ENCODE peak calls at places on chromosome 18, in ten cellular contexts. One of them, this sample, is unnamed.

GRCh38 chr18:75962177-75962576 is 532.9 kb downstream of the ZNF516 start:
- DNase-seq in astrocyte of the spinal cord: no peak
- DNase-seq in tibial artery: no peak
- DNase-seq in bronchial epithelial cell: no peak
- DNase-seq in BE2C: no peak
- DNase-seq in body of pancreas: no peak
- DNase-seq in dorsolateral prefrontal cortex: no peak
- DNase-seq in neural progenitor cell: no peak
- DNase-seq in breast epithelium: no peak
- DNase-seq in fibroblast of pulmonary artery: no peak
- DNase-seq in this sample: no peak

GRCh38 chr18:43341014-43341413 is 63.7 kb upstream of the SYT4 start:
- DNase-seq in astrocyte of the spinal cord: no peak
- DNase-seq in tibial artery: no peak
- DNase-seq in bronchial epithelial cell: no peak
- DNase-seq in BE2C: no peak
- DNase-seq in body of pancreas: no peak
- DNase-seq in dorsolateral prefrontal cortex: no peak
- DNase-seq in neural progenitor cell: no peak
- DNase-seq in breast epithelium: no peak
- DNase-seq in fibroblast of pulmonary artery: no peak
- DNase-seq in this sample: no peak

GRCh38 chr18:419542-420175 is 80.8 kb downstream of the COLEC12 start:
- DNase-seq in astrocyte of the spinal cord: no peak
- DNase-seq in tibial artery: no peak
- DNase-seq in bronchial epithelial cell: no peak
- DNase-seq in BE2C: no peak
- DNase-seq in body of pancreas: no peak
- DNase-seq in dorsolateral prefrontal cortex: no peak
- DNase-seq in neural progenitor cell: no peak
- DNase-seq in breast epithelium: no peak
- DNase-seq in fibroblast of pulmonary artery: no peak
- DNase-seq in this sample: no peak

GRCh38 chr18:77470836-77471413 is 221.3 kb downstream of the GALR1 start:
- DNase-seq in astrocyte of the spinal cord: peak; percentile 5
- DNase-seq in tibial artery: no peak
- DNase-seq in bronchial epithelial cell: no peak
- DNase-seq in BE2C: no peak
- DNase-seq in body of pancreas: no peak
- DNase-seq in dorsolateral prefrontal cortex: no peak
- DNase-seq in neural progenitor cell: peak; percentile 12
- DNase-seq in breast epithelium: no peak
- DNase-seq in fibroblast of pulmonary artery: peak; percentile 4
- DNase-seq in this sample: no peak

GRCh38 chr18:58009166-58009565 is 34.9 kb upstream of the NEDD4L start:
- DNase-seq in astrocyte of the spinal cord: no peak
- DNase-seq in tibial artery: no peak
- DNase-seq in bronchial epithelial cell: no peak
- DNase-seq in BE2C: no peak
- DNase-seq in body of pancreas: no peak
- DNase-seq in dorsolateral prefrontal cortex: no peak
- DNase-seq in neural progenitor cell: no peak
- DNase-seq in breast epithelium: no peak
- DNase-seq in fibroblast of pulmonary artery: peak; percentile 39
- DNase-seq in this sample: no peak

GRCh38 chr18:3468833-3469232 is 18.9 kb downstream of the TGIF1 start:
- DNase-seq in astrocyte of the spinal cord: no peak
- DNase-seq in tibial artery: no peak
- DNase-seq in bronchial epithelial cell: no peak
- DNase-seq in BE2C: no peak
- DNase-seq in body of pancreas: no peak
- DNase-seq in dorsolateral prefrontal cortex: no peak
- DNase-seq in neural progenitor cell: no peak
- DNase-seq in breast epithelium: no peak
- DNase-seq in fibroblast of pulmonary artery: peak; percentile 68
- DNase-seq in this sample: no peak

GRCh38 chr18:61991201-61991600 is 98.4 kb upstream of the RNF152 start:
- DNase-seq in astrocyte of the spinal cord: peak; percentile 61
- DNase-seq in tibial artery: no peak
- DNase-seq in bronchial epithelial cell: peak; percentile 40
- DNase-seq in BE2C: no peak
- DNase-seq in body of pancreas: no peak
- DNase-seq in dorsolateral prefrontal cortex: no peak
- DNase-seq in neural progenitor cell: no peak
- DNase-seq in breast epithelium: no peak
- DNase-seq in fibroblast of pulmonary artery: peak; percentile 67
- DNase-seq in this sample: no peak

GRCh38 chr18:8610442-8610801 is 1.2 kb downstream of the RAB12 start:
- DNase-seq in astrocyte of the spinal cord: no peak
- DNase-seq in tibial artery: no peak
- DNase-seq in bronchial epithelial cell: peak; percentile 23
- DNase-seq in BE2C: no peak
- DNase-seq in body of pancreas: peak; percentile 19
- DNase-seq in dorsolateral prefrontal cortex: no peak
- DNase-seq in neural progenitor cell: peak; percentile 16
- DNase-seq in breast epithelium: no peak
- DNase-seq in fibroblast of pulmonary artery: no peak
- DNase-seq in this sample: peak; percentile 52

GRCh38 chr18:37532917-37533316 is 32.7 kb downstream of the CELF4 start:
- DNase-seq in astrocyte of the spinal cord: no peak
- DNase-seq in tibial artery: no peak
- DNase-seq in bronchial epithelial cell: no peak
- DNase-seq in BE2C: no peak
- DNase-seq in body of pancreas: no peak
- DNase-seq in dorsolateral prefrontal cortex: peak; percentile 78
- DNase-seq in neural progenitor cell: no peak
- DNase-seq in breast epithelium: no peak
- DNase-seq in fibroblast of pulmonary artery: no peak
- DNase-seq in this sample: no peak

GRCh38 chr18:37536646-37537045 is 29.0 kb downstream of the CELF4 start:
- DNase-seq in astrocyte of the spinal cord: no peak
- DNase-seq in tibial artery: no peak
- DNase-seq in bronchial epithelial cell: no peak
- DNase-seq in BE2C: no peak
- DNase-seq in body of pancreas: no peak
- DNase-seq in dorsolateral prefrontal cortex: peak; percentile 34
- DNase-seq in neural progenitor cell: no peak
- DNase-seq in breast epithelium: no peak
- DNase-seq in fibroblast of pulmonary artery: no peak
- DNase-seq in this sample: no peak

GRCh38 chr18:37534627-37535026 is 31.0 kb downstream of the CELF4 start:
- DNase-seq in astrocyte of the spinal cord: no peak
- DNase-seq in tibial artery: no peak
- DNase-seq in bronchial epithelial cell: no peak
- DNase-seq in BE2C: no peak
- DNase-seq in body of pancreas: no peak
- DNase-seq in dorsolateral prefrontal cortex: no peak
- DNase-seq in neural progenitor cell: no peak
- DNase-seq in breast epithelium: no peak
- DNase-seq in fibroblast of pulmonary artery: no peak
- DNase-seq in this sample: peak; percentile 44

GRCh38 chr18:37535968-37536367 is 29.6 kb downstream of the CELF4 start:
- DNase-seq in astrocyte of the spinal cord: no peak
- DNase-seq in tibial artery: no peak
- DNase-seq in bronchial epithelial cell: no peak
- DNase-seq in BE2C: no peak
- DNase-seq in body of pancreas: no peak
- DNase-seq in dorsolateral prefrontal cortex: no peak
- DNase-seq in neural progenitor cell: no peak
- DNase-seq in breast epithelium: no peak
- DNase-seq in fibroblast of pulmonary artery: peak; percentile 73
- DNase-seq in this sample: no peak

GRCh38 chr18:37533647-37534565 is 31.7 kb downstream of the CELF4 start:
- DNase-seq in astrocyte of the spinal cord: no peak
- DNase-seq in tibial artery: no peak
- DNase-seq in bronchial epithelial cell: no peak
- DNase-seq in BE2C: no peak
- DNase-seq in body of pancreas: no peak
- DNase-seq in dorsolateral prefrontal cortex: no peak
- DNase-seq in neural progenitor cell: no peak
- DNase-seq in breast epithelium: no peak
- DNase-seq in fibroblast of pulmonary artery: no peak
- DNase-seq in this sample: peak; percentile 27
- TF ChIP-seq CTCF in astrocyte of the spinal cord: peak; percentile 9
- TF ChIP-seq CTCF in tibial artery: no peak
- TF ChIP-seq CTCF in bronchial epithelial cell: no peak
- TF ChIP-seq CTCF in BE2C: peak; percentile 45
- TF ChIP-seq CTCF in body of pancreas: no peak
- TF ChIP-seq CTCF in dorsolateral prefrontal cortex: peak; percentile 17
- TF ChIP-seq CTCF in neural progenitor cell: peak; percentile 52
- TF ChIP-seq CTCF in breast epithelium: no peak
- TF ChIP-seq CTCF in fibroblast of pulmonary artery: peak; percentile 41
- TF ChIP-seq CTCF in this sample: no peak

GRCh38 chr18:59986139-59986538 is 86.3 kb downstream of the PMAIP1 start:
- DNase-seq in astrocyte of the spinal cord: no peak
- DNase-seq in tibial artery: no peak
- DNase-seq in bronchial epithelial cell: no peak
- DNase-seq in BE2C: no peak
- DNase-seq in body of pancreas: no peak
- DNase-seq in dorsolateral prefrontal cortex: no peak
- DNase-seq in neural progenitor cell: no peak
- DNase-seq in breast epithelium: no peak
- DNase-seq in fibroblast of pulmonary artery: no peak
- DNase-seq in this sample: no peak

GRCh38 chr18:59983506-59983905 is 83.7 kb downstream of the PMAIP1 start:
- DNase-seq in astrocyte of the spinal cord: no peak
- DNase-seq in tibial artery: no peak
- DNase-seq in bronchial epithelial cell: no peak
- DNase-seq in BE2C: no peak
- DNase-seq in body of pancreas: no peak
- DNase-seq in dorsolateral prefrontal cortex: no peak
- DNase-seq in neural progenitor cell: no peak
- DNase-seq in breast epithelium: no peak
- DNase-seq in fibroblast of pulmonary artery: no peak
- DNase-seq in this sample: no peak

GRCh38 chr18:59985289-59985688 is 85.5 kb downstream of the PMAIP1 start:
- DNase-seq in astrocyte of the spinal cord: no peak
- DNase-seq in tibial artery: no peak
- DNase-seq in bronchial epithelial cell: peak; percentile 81
- DNase-seq in BE2C: no peak
- DNase-seq in body of pancreas: no peak
- DNase-seq in dorsolateral prefrontal cortex: no peak
- DNase-seq in neural progenitor cell: no peak
- DNase-seq in breast epithelium: no peak
- DNase-seq in fibroblast of pulmonary artery: no peak
- DNase-seq in this sample: no peak

DNA sequence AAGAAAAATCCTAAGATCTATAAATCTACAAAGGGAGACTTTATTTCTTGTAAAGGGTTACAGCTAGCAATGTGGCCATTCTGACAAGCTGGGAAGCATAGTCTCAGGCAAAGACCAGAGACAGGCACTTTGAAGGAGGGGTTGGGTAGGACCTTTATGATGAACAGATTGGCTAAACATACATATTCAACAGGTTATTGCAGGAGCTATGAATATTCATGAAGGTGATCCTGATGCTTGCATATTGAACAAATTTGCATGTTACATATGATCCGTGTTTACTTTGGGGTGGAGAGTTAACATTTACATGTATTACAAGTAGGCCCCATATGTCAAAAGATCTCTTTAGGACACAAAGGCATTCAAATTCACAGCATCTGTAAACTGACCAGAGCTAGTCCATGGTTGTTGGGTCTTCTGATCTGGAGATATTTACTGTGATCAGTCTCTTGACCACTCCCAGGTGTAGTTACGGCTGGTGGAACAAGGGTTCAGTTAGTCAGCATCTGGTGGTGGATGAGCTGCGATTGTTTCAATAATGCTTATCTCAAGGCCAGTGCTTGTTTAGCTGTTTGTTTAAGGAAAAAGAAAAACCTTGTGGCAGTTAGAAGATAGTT is 80.4 kb downstream of the PMAIP1 start:
- DNase-seq in astrocyte of the spinal cord: no peak
- DNase-seq in tibial artery: no peak
- DNase-seq in bronchial epithelial cell: no peak
- DNase-seq in BE2C: no peak
- DNase-seq in body of pancreas: no peak
- DNase-seq in dorsolateral prefrontal cortex: no peak
- DNase-seq in neural progenitor cell: no peak
- DNase-seq in breast epithelium: no peak
- DNase-seq in fibroblast of pulmonary artery: no peak
- DNase-seq in this sample: no peak
- H3K4me3 ChIP-seq in astrocyte of the spinal cord: no peak overlapping the region
- H3K4me3 ChIP-seq in tibial artery: no peak overlapping the region
- H3K4me3 ChIP-seq in bronchial epithelial cell: no peak overlapping the region
- H3K4me3 ChIP-seq in BE2C: no peak overlapping the region
- H3K4me3 ChIP-seq in body of pancreas: no peak overlapping the region
- H3K4me3 ChIP-seq in dorsolateral prefrontal cortex: no peak overlapping the region
- H3K4me3 ChIP-seq in neural progenitor cell: no peak overlapping the region
- H3K4me3 ChIP-seq in breast epithelium: no peak overlapping the region
- H3K4me3 ChIP-seq in fibroblast of pulmonary artery: no peak overlapping the region
- H3K4me3 ChIP-seq in this sample: no peak overlapping the region

GRCh38 chr18:10046178-10046807 is 132.5 kb downstream of the VAPA start:
- DNase-seq in astrocyte of the spinal cord: no peak
- DNase-seq in tibial artery: peak; percentile 50
- DNase-seq in bronchial epithelial cell: no peak
- DNase-seq in BE2C: no peak
- DNase-seq in body of pancreas: no peak
- DNase-seq in dorsolateral prefrontal cortex: no peak
- DNase-seq in neural progenitor cell: no peak
- DNase-seq in breast epithelium: no peak
- DNase-seq in fibroblast of pulmonary artery: no peak
- DNase-seq in this sample: no peak

GRCh38 chr18:10049721-10050120 is 135.9 kb downstream of the VAPA start:
- DNase-seq in astrocyte of the spinal cord: no peak
- DNase-seq in tibial artery: peak; percentile 60
- DNase-seq in bronchial epithelial cell: no peak
- DNase-seq in BE2C: no peak
- DNase-seq in body of pancreas: no peak
- DNase-seq in dorsolateral prefrontal cortex: no peak
- DNase-seq in neural progenitor cell: no peak
- DNase-seq in breast epithelium: no peak
- DNase-seq in fibroblast of pulmonary artery: peak; percentile 46
- DNase-seq in this sample: no peak

GRCh38 chr18:10044054-10044453 is 130.2 kb downstream of the VAPA start:
- DNase-seq in astrocyte of the spinal cord: no peak
- DNase-seq in tibial artery: no peak
- DNase-seq in bronchial epithelial cell: no peak
- DNase-seq in BE2C: no peak
- DNase-seq in body of pancreas: no peak
- DNase-seq in dorsolateral prefrontal cortex: no peak
- DNase-seq in neural progenitor cell: no peak
- DNase-seq in breast epithelium: no peak
- DNase-seq in fibroblast of pulmonary artery: no peak
- DNase-seq in this sample: no peak

GRCh38 chr18:10045296-10045891 is 131.6 kb downstream of the VAPA start:
- DNase-seq in astrocyte of the spinal cord: no peak
- DNase-seq in tibial artery: peak; percentile 66
- DNase-seq in bronchial epithelial cell: no peak
- DNase-seq in BE2C: no peak
- DNase-seq in body of pancreas: no peak
- DNase-seq in dorsolateral prefrontal cortex: peak; percentile 81
- DNase-seq in neural progenitor cell: no peak
- DNase-seq in breast epithelium: peak; percentile 43
- DNase-seq in fibroblast of pulmonary artery: no peak
- DNase-seq in this sample: no peak

GRCh38 chr18:10047237-10047636 is 133.4 kb downstream of the VAPA start:
- DNase-seq in astrocyte of the spinal cord: peak; percentile 88
- DNase-seq in tibial artery: no peak
- DNase-seq in bronchial epithelial cell: no peak
- DNase-seq in BE2C: no peak
- DNase-seq in body of pancreas: no peak
- DNase-seq in dorsolateral prefrontal cortex: no peak
- DNase-seq in neural progenitor cell: no peak
- DNase-seq in breast epithelium: no peak
- DNase-seq in fibroblast of pulmonary artery: peak; percentile 28
- DNase-seq in this sample: no peak
- TF ChIP-seq CTCF in astrocyte of the spinal cord: no peak
- TF ChIP-seq CTCF in tibial artery: no peak
- TF ChIP-seq CTCF in bronchial epithelial cell: no peak
- TF ChIP-seq CTCF in BE2C: no peak
- TF ChIP-seq CTCF in body of pancreas: no peak
- TF ChIP-seq CTCF in dorsolateral prefrontal cortex: no peak
- TF ChIP-seq CTCF in neural progenitor cell: no peak
- TF ChIP-seq CTCF in breast epithelium: no peak
- TF ChIP-seq CTCF in fibroblast of pulmonary artery: no peak
- TF ChIP-seq CTCF in this sample: no peak

GRCh38 chr18:42107287-42108045 is 152.4 kb downstream of the PIK3C3 start:
- DNase-seq in astrocyte of the spinal cord: no peak
- DNase-seq in tibial artery: no peak
- DNase-seq in bronchial epithelial cell: no peak
- DNase-seq in BE2C: no peak
- DNase-seq in body of pancreas: no peak
- DNase-seq in dorsolateral prefrontal cortex: no peak
- DNase-seq in neural progenitor cell: peak; percentile 27
- DNase-seq in breast epithelium: no peak
- DNase-seq in fibroblast of pulmonary artery: no peak
- DNase-seq in this sample: no peak
- H3K4me3 ChIP-seq in astrocyte of the spinal cord: no peak overlapping the region
- H3K4me3 ChIP-seq in tibial artery: no peak overlapping the region
- H3K4me3 ChIP-seq in bronchial epithelial cell: no peak overlapping the region
- H3K4me3 ChIP-seq in BE2C: no peak overlapping the region
- H3K4me3 ChIP-seq in body of pancreas: no peak overlapping the region
- H3K4me3 ChIP-seq in dorsolateral prefrontal cortex: no peak overlapping the region
- H3K4me3 ChIP-seq in neural progenitor cell: no peak overlapping the region
- H3K4me3 ChIP-seq in breast epithelium: no peak overlapping the region
- H3K4me3 ChIP-seq in fibroblast of pulmonary artery: no peak overlapping the region
- H3K4me3 ChIP-seq in this sample: no peak overlapping the region

This sample was measured in GM12865.